ENCODE peak calls at places on chromosome 7, in five cellular contexts. One of them, this sample, is unnamed.

GRCh38 chr7:107593025-107593410 is 13.0 kb downstream of the BCAP29 start:
- DNase-seq in hepatocyte: no peak
- DNase-seq in endothelial cell of umbilical vein: peak; percentile 10
- DNase-seq in endodermal cell: no peak
- DNase-seq in mammary epithelial cell: no peak
- DNase-seq in this sample: no peak

GRCh38 chr7:38451840-38452239 is 178.4 kb upstream of the TARP start:
- DNase-seq in mammary epithelial cell: peak; percentile 4
- DNase-seq in endothelial cell of umbilical vein: peak; percentile 54
- DNase-seq in endodermal cell: no peak
- DNase-seq in hepatocyte: peak; percentile 25
- DNase-seq in this sample: no peak

GRCh38 chr7:55552320-55553086 is 19.8 kb downstream of the VOPP1 start:
- DNase-seq in endothelial cell of umbilical vein: peak; percentile 96
- DNase-seq in mammary epithelial cell: no peak
- DNase-seq in hepatocyte: peak; percentile 56
- DNase-seq in endodermal cell: peak; percentile 58
- DNase-seq in this sample: no peak

GRCh38 chr7:121113288-121113687 is 124.8 kb downstream of the CPED1 start:
- DNase-seq in mammary epithelial cell: peak; percentile 70
- DNase-seq in endodermal cell: no peak
- DNase-seq in endothelial cell of umbilical vein: no peak
- DNase-seq in hepatocyte: no peak
- DNase-seq in this sample: no peak

GRCh38 chr7:158355456-158356065 is 232.1 kb downstream of the PTPRN2 start:
- DNase-seq in endothelial cell of umbilical vein: no peak
- DNase-seq in hepatocyte: no peak
- DNase-seq in mammary epithelial cell: no peak
- DNase-seq in endodermal cell: peak; percentile 81
- DNase-seq in this sample: peak; percentile 60

GRCh38 chr7:26200113-26200443 is 468 bp downstream of the HNRNPA2B1 start:
- DNase-seq in hepatocyte: peak; percentile 86
- DNase-seq in endodermal cell: peak; percentile 87
- DNase-seq in endothelial cell of umbilical vein: peak; percentile 61
- DNase-seq in mammary epithelial cell: peak; percentile 46
- DNase-seq in this sample: peak; percentile 69

GRCh38 chr7:14870394-14870793 is 32.2 kb downstream of the DGKB start:
- DNase-seq in endothelial cell of umbilical vein: no peak
- DNase-seq in endodermal cell: no peak
- DNase-seq in mammary epithelial cell: no peak
- DNase-seq in hepatocyte: no peak
- DNase-seq in this sample: no peak

GRCh38 chr7:39465055-39465929 is 100.9 kb upstream of the YAE1 start:
- DNase-seq in mammary epithelial cell: peak; percentile 39
- DNase-seq in endodermal cell: peak; percentile 82
- DNase-seq in endothelial cell of umbilical vein: peak; percentile 26
- DNase-seq in hepatocyte: peak; percentile 80
- DNase-seq in this sample: peak; percentile 34

DNA sequence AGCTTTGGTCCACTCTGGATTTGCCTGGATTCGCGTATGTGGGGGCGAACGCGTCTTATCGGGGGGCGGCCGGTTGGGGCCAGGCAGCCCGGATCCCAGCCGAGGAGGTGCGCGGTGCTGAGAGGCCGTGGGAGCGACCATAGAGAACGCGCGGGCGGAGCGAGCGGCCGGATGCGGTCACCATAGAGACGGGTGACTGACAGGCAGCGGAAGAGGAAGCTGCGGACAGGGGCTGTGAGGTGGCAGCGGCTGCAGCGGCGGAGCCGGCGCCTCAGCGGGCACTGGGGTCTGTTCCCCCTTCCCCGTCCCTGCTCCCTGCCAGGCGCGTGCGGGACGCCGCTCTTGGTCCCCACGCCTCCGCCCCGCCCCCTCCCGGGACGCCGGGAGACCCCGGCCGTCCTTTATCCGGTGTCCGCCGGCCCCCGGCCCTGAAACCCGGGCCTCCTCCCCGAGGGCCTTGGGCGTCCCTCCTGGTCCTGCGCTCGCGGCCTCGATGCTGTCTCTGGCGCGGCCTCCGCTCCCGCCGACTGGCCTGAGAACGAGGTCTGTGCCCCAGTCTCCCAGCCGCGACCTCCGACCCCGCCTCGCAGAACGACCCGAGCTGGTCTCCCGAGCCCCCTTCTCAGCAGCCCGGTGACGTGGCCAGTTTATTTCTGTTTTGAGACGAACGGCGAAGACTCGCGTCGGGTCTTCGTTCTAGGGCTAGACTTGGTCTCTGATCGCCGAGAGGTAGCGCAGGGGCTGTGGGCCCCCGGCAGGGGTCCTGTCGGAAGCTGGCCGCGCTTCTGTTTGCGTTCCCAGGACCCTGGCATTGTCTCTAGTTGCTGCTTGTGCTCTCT is at the start of gene CHPF2:
- DNase-seq in endodermal cell: peak; percentile 94
- DNase-seq in mammary epithelial cell: peak; percentile 82
- DNase-seq in hepatocyte: peak; percentile 92
- DNase-seq in endothelial cell of umbilical vein: peak; percentile 88
- DNase-seq in this sample: peak; percentile 91
- TF ChIP-seq CTCF in endodermal cell: peak; percentile 20
- TF ChIP-seq CTCF in mammary epithelial cell: no peak
- TF ChIP-seq CTCF in hepatocyte: no peak
- TF ChIP-seq CTCF in endothelial cell of umbilical vein: no peak
- TF ChIP-seq CTCF in this sample: no peak

DNA sequence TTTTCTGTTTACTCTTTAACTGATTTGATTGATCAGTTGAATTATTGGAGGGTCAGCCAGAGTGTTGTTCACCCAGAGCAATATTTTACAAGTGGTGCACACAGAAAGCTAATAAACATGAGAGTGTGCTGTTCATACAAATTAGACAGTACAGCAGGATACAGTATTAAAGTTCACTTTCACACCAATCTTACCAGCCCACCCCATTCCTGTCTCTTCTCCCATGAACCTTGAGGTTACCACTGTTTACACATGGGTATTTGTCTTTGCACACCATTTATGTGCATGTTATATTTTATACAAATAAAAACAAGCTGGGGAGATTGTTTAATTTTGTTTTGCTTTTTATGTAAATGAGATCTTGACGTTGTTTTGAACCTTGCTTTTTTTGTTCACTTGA is 6.5 kb downstream of the CALU start:
- DNase-seq in mammary epithelial cell: no peak
- DNase-seq in endodermal cell: no peak
- DNase-seq in endothelial cell of umbilical vein: no peak
- DNase-seq in hepatocyte: no peak
- DNase-seq in this sample: no peak
- H3K36me3 ChIP-seq in mammary epithelial cell: peaks cover 16% of the 10 kb centered on the region
- H3K36me3 ChIP-seq in endodermal cell: peaks cover 46% of the 10 kb centered on the region
- H3K36me3 ChIP-seq in endothelial cell of umbilical vein: peaks cover 18% of the 10 kb centered on the region
- H3K36me3 ChIP-seq in hepatocyte: no peaks in the 10 kb centered on the region
- H3K36me3 ChIP-seq in this sample: peaks cover 31% of the 10 kb centered on the region

DNA sequence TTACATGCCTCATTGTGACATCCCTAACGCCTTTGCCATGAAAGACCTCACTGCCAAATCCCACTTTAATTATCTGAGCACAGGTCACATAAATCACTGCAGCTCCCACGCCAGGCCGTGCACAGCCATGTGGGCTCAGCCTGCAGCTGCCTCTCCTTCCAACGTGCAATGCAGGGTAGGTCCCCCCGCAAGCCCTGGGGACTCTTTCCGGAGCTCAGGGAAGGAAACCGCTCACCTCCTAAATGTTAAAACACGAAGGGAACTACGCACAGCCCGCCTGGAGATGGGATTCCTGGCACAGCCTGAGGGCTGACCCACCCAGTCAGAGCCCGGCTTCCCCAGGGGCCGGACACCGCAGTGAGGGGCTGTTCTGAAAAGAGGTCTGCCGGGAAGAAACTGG is 128.0 kb downstream of the MAD1L1 start:
- DNase-seq in endodermal cell: no peak
- DNase-seq in endothelial cell of umbilical vein: no peak
- DNase-seq in mammary epithelial cell: no peak
- DNase-seq in hepatocyte: no peak
- DNase-seq in this sample: peak; percentile 50
- H3K4me3 ChIP-seq in endodermal cell: no peak overlapping the region
- H3K4me3 ChIP-seq in endothelial cell of umbilical vein: no peak overlapping the region
- H3K4me3 ChIP-seq in mammary epithelial cell: no peak overlapping the region
- H3K4me3 ChIP-seq in hepatocyte: no peak overlapping the region
- H3K4me3 ChIP-seq in this sample: no peak overlapping the region

GRCh38 chr7:1709900-1710299 is 39.8 kb downstream of the ELFN1 start:
- DNase-seq in endothelial cell of umbilical vein: no peak
- DNase-seq in endodermal cell: no peak
- DNase-seq in mammary epithelial cell: no peak
- DNase-seq in hepatocyte: no peak
- DNase-seq in this sample: no peak
- TF ChIP-seq CTCF in endothelial cell of umbilical vein: peak; percentile 10
- TF ChIP-seq CTCF in endodermal cell: peak; percentile 76
- TF ChIP-seq CTCF in mammary epithelial cell: peak; percentile 22
- TF ChIP-seq CTCF in hepatocyte: peak; percentile 30
- TF ChIP-seq CTCF in this sample: peak; percentile 43